ENCODE peak calls at places on chromosomes 16 and 17, in four cellular contexts. U is mesenchymal stem cell, M is heart right ventricle, H is MG63. D is an unnamed sample. For H3K27me3, the result is how much of the 10 kb centered on the place peaks cover.

GRCh38 chr17:39979865-39980401 is 674 bp upstream of the PSMD3 start:
- DNase-seq in U (peak), M (no peak), H (peak), D (no peak)

GRCh38 chr16:13270602-13271001 is 369.2 kb downstream of the SHISA9 start:
- DNase-seq in U (no peak), M (no peak), H (no peak), D (no peak)

GRCh38 chr16:31099860-31100638 is 5.5 kb upstream of the VKORC1 start:
- DNase-seq in U (peak), M (no peak), H (no peak), D (no peak)

GRCh38 chr17:66947311-66947710 is 17.2 kb upstream of the CACNG4 start:
- DNase-seq in U (no peak), M (no peak), H (no peak), D (no peak)

GRCh38 chr16:86568677-86569623 is 2.3 kb downstream of the FOXC2 start:
- DNase-seq in U (no peak), M (no peak), H (no peak), D (no peak)

GRCh38 chr17:15908378-15908777 is 36.6 kb upstream of the ADORA2B start:
- DNase-seq in U (no peak), M (no peak), H (no peak), D (no peak)

GRCh38 chr17:56633681-56634080 is 40.2 kb downstream of the NOG start:
- DNase-seq in U (no peak), M (no peak), H (no peak), D (no peak)

GRCh38 chr16:55630774-55631173 is 25.0 kb upstream of the SLC6A2 start:
- DNase-seq in U (no peak), M (no peak), H (no peak), D (no peak)

GRCh38 chr16:3145660-3146059 is 10.8 kb downstream of the ZNF213 start:
- DNase-seq in U (no peak), M (no peak), H (no peak), D (peak)

GRCh38 chr16:84732674-84733352 is 33.0 kb downstream of the USP10 start:
- DNase-seq in U (no peak), M (no peak), H (no peak), D (no peak)

GRCh38 chr17:40937384-40937819 is at the start of gene KRT23:
- DNase-seq in U (no peak), M (no peak), H (no peak), D (no peak)

GRCh38 chr17:58529275-58529674 is 14.8 kb upstream of the MTMR4 start:
- DNase-seq in U (no peak), M (no peak), H (no peak), D (no peak)

GRCh38 chr17:58531661-58532554 is 17.5 kb upstream of the MTMR4 start:
- DNase-seq in U (peak), M (peak), H (peak), D (peak)

GRCh38 chr17:58530655-58531054 is 16.2 kb upstream of the MTMR4 start:
- DNase-seq in U (no peak), M (no peak), H (no peak), D (no peak)

GRCh38 chr17:58532555-58532951 is 18.1 kb upstream of the MTMR4 start:
- DNase-seq in U (no peak), M (no peak), H (no peak), D (no peak)

GRCh38 chr17:58531122-58531521 is 16.7 kb upstream of the MTMR4 start:
- DNase-seq in U (no peak), M (no peak), H (no peak), D (no peak)
- H3K27me3 ChIP-seq in U (half or more), M (under half), H (under half), D (under half)

DNA sequence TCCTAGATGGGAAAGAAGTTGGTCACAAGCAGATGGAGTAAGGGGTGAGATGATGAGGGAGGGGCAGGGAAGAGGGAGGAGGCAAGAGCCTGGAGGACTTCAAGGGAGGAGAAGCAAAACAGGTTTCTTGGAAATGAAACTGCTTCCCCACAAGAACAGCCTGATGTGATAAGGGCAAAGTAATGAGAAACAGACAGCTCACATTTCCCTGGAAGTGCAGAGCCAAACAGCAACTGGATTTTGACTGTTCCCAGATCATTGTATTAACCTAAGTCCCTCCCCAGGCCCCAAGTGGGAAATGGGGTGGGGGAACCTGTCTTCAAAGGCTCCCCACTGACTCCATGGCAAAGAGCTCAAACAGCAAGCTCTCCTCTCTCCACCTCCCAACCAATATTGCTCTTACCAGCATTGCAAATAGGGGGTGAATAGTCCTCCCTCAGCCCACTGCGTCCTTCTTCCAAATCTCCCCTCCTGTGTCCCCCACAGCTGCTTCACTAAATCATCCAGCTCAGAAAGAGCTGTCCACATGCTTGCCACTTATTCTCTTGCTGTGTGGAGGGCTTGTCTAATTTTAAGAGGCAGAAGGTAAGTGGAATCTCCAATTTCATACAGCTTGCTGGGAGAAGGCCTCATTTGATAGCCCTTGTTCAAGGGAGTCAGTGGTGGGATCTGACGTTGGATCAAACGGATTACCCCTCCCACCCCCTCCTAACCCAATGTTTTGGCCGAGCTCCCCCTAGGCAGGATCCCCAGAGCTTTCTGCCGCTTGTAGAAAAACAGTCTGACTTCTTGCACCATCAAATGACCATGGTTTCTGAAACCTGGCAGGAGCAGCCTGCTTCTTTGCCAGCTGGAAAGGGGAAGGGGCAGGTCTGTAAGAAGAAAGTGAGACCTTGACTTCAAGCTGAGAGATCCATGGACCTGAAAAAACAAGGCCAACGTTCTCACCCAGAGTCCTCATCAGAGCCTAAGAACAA is 56.3 kb upstream of the SMIM36 start:
- DNase-seq in U (no peak), M (peak), H (no peak), D (peak)
- H3K27me3 ChIP-seq in U (under half), M (under half), H (under half), D (under half)

GRCh38 chr16:49789617-49790016 is 66.3 kb downstream of the ZNF423 start:
- DNase-seq in U (no peak), M (no peak), H (no peak), D (no peak)
- H3K27me3 ChIP-seq in U (under half), M (under half), H (under half), D (under half)

DNA sequence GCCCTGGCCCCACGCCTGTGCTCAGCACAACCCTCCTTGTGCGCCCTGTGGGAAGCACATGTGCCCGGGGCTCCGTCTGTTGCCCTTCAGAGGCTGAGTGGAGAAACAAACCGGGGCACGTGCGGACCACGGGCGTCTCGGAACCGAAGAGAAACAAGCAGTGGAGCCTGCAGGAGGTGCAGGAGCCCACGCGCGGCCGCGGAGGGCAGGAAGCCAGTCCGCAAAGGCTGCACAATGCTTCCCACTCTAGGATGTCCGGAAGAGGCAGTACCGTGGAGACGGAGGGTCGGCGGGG is 75.5 kb upstream of the GNG13 start:
- DNase-seq in U (no peak), M (no peak), H (no peak), D (peak)
- H3K27me3 ChIP-seq in U (under half), M (under half), H (under half), D (under half)

GRCh38 chr17:68289473-68289872 is 1.5 kb downstream of the SLC16A6 start:
- DNase-seq in U (peak), M (no peak), H (peak), D (no peak)
- H3K27me3 ChIP-seq in U (under half), M (under half), H (under half), D (under half)

GRCh38 chr17:74542166-74542565 is 3.7 kb downstream of the CD300C start:
- DNase-seq in U (no peak), M (no peak), H (no peak), D (no peak)

GRCh38 chr17:74541176-74542111 is 4.5 kb downstream of the CD300C start:
- DNase-seq in U (no peak), M (no peak), H (no peak), D (no peak)

GRCh38 chr17:74542727-74543383 is 3.1 kb downstream of the CD300C start:
- DNase-seq in U (no peak), M (no peak), H (no peak), D (no peak)

GRCh38 chr17:74536890-74537289 is 5.6 kb upstream of the CD300LB start:
- DNase-seq in U (no peak), M (no peak), H (no peak), D (no peak)

DNA sequence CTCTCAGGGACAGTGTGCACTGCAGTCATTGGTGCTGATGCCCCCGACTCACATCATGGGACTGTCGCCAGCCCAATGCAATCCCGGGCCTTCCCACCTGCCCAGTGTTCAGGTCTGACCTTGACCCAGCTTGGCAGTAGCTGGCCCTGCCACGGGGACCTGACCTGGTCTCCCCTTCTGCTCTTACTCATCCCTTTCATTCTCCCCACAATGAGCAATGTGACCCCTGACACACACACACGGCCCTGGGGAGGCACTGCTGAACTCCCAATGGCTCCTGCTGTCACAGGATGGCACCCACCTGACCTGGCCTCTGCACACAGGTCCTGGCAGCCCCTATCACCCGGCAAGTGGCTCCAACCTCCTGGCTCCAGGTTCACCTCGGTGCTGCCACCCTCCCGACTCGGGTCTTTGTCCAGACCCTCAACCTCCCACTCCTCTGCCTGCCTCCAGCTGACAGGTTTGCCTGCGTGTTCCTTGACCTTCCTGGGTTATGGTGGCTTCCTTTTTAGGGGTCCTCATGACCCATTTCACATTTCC is 6.6 kb downstream of the CD300C start:
- DNase-seq in U (no peak), M (no peak), H (no peak), D (no peak)
- H3K27me3 ChIP-seq in U (under half), M (under half), H (under half), D (under half)

DNA sequence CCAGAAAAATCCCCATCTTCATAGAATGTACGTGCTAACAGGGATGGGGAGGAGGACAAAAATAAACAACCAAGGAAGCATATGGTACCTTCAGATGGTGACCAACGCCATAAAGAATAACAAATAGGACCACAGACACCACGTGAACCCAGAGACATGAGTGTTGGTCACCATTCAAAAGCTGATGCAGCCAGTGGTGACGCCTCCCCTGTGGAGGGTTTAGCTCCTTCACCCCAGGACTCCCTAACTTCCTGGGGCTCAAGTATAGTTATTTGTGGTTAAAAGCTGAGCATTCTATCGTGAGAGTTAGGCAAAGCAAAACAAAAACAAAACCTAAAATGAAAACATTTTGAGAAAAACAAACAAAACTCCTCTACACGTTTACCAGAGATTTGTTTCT is 184.7 kb downstream of the SOX9 start:
- DNase-seq in U (peak), M (no peak), H (no peak), D (no peak)
- H3K27me3 ChIP-seq in U (under half), M (under half), H (under half), D (under half)

DNA sequence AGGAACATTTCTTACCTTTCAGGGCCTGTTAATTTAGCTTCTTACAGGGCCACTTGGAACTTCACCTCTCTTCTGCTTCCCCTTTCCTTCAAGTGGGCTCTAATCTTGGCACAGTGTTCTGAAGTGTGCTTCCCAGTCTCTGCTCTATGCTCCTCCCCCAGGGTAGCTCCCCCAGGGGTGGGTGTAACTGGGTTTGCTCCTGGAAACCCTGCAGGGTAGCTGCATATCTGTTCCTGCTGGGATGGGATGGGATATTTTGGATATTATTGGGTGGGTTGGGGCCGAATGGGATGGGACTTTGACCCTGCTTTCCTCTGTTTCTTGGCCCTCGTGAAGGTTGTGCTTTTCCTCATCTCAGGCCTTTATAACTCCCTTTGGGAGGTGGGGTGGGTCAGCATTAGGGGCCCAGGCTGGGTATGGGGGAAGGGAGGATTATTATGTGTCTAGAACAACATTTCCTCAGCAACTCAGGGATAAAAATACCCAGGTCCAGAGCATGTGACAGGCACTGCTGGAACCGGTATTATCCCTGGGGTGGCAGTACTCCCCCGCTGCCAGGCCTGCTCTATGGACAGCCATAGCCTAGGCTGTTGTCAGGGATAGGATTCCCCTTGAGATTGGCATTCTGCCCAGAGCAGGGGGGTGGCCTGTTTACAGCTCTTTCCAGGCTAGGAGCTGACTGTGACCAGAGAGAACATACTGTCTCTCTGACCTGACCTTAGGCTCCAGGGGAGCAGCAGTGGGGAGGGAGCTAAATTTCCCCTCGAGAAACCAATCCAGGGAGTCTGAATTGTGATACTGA is 5.0 kb downstream of the NFE2L1 start:
- DNase-seq in U (peak), M (peak), H (peak), D (peak)
- H3K27me3 ChIP-seq in U (under half), M (under half), H (under half), D (under half)